ENCODE peak calls at places on chromosomes 6 and 20, in five cellular contexts. One of them, this sample, is unnamed.

GRCh38 chr6:43842231-43842794 is 72.3 kb downstream of the VEGFA start:
- DNase-seq in heart left ventricle: no peak
- DNase-seq in tibial nerve: no peak
- DNase-seq in IMR-90: peak
- DNase-seq in pancreas: no peak
- DNase-seq in this sample: no peak

GRCh38 chr6:41638002-41638800 is at the start of gene MDFI:
- DNase-seq in heart left ventricle: peak
- DNase-seq in tibial nerve: no peak
- DNase-seq in IMR-90: no peak
- DNase-seq in pancreas: no peak
- DNase-seq in this sample: no peak

GRCh38 chr6:7087491-7087979 is 20.2 kb upstream of the RREB1 start:
- DNase-seq in heart left ventricle: no peak
- DNase-seq in tibial nerve: no peak
- DNase-seq in IMR-90: no peak
- DNase-seq in pancreas: no peak
- DNase-seq in this sample: no peak

GRCh38 chr6:43475506-43475905 is 1.9 kb upstream of the TJAP1 start:
- DNase-seq in heart left ventricle: no peak
- DNase-seq in tibial nerve: no peak
- DNase-seq in IMR-90: no peak
- DNase-seq in pancreas: no peak
- DNase-seq in this sample: no peak

GRCh38 chr20:44038681-44039123 is 124.0 kb downstream of the TOX2 start:
- DNase-seq in heart left ventricle: peak
- DNase-seq in tibial nerve: no peak
- DNase-seq in IMR-90: no peak
- DNase-seq in pancreas: no peak
- DNase-seq in this sample: no peak

GRCh38 chr6:100229512-100229911 is 235.2 kb downstream of the SIM1 start:
- DNase-seq in heart left ventricle: no peak
- DNase-seq in tibial nerve: no peak
- DNase-seq in IMR-90: no peak
- DNase-seq in pancreas: no peak
- DNase-seq in this sample: no peak

GRCh38 chr20:31815408-31816188 is 3.6 kb upstream of the MYLK2 start:
- DNase-seq in heart left ventricle: no peak
- DNase-seq in tibial nerve: no peak
- DNase-seq in IMR-90: no peak
- DNase-seq in pancreas: no peak
- DNase-seq in this sample: no peak

GRCh38 chr20:23655551-23656211 is 17.9 kb upstream of the CST3 start:
- DNase-seq in heart left ventricle: peak
- DNase-seq in tibial nerve: no peak
- DNase-seq in IMR-90: no peak
- DNase-seq in pancreas: no peak
- DNase-seq in this sample: no peak

GRCh38 chr20:31923388-31924271 is 28.2 kb downstream of the PDRG1 start:
- DNase-seq in heart left ventricle: no peak
- DNase-seq in tibial nerve: no peak
- DNase-seq in IMR-90: no peak
- DNase-seq in pancreas: no peak
- DNase-seq in this sample: no peak

GRCh38 chr6:91434135-91434534 is 847.3 kb upstream of the MAP3K7 start:
- DNase-seq in heart left ventricle: no peak
- DNase-seq in tibial nerve: no peak
- DNase-seq in IMR-90: peak
- DNase-seq in pancreas: no peak
- DNase-seq in this sample: no peak

DNA sequence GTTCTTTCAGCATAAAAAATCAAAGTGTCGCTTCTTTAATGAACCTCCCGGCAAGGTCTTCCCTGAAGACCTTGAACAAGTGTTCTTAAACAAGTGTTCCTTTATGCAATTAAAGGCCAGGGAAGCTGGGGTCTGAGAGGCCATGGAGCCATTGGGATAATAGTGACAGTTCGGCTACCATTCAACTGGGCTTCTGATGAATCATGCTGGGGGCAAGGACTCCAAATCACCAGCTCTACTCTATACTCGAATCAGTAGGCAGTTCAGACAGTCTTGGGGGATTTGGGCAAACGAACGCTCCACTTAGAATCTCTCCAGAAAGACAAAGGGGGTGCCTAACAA is 34.7 kb upstream of the EZR start:
- DNase-seq in heart left ventricle: no peak
- DNase-seq in tibial nerve: no peak
- DNase-seq in IMR-90: no peak
- DNase-seq in pancreas: no peak
- DNase-seq in this sample: no peak
- H3K4me3 ChIP-seq in heart left ventricle: no peak
- H3K4me3 ChIP-seq in tibial nerve: no peak
- H3K4me3 ChIP-seq in IMR-90: no peak
- H3K4me3 ChIP-seq in pancreas: no peak
- H3K4me3 ChIP-seq in this sample: no peak

GRCh38 chr6:149473080-149474052 is 11.4 kb downstream of the ZC3H12D start:
- DNase-seq in heart left ventricle: peak
- DNase-seq in tibial nerve: no peak
- DNase-seq in IMR-90: no peak
- DNase-seq in pancreas: no peak
- DNase-seq in this sample: no peak
- H3K4me3 ChIP-seq in heart left ventricle: no peak
- H3K4me3 ChIP-seq in tibial nerve: no peak
- H3K4me3 ChIP-seq in IMR-90: no peak
- H3K4me3 ChIP-seq in pancreas: no peak
- H3K4me3 ChIP-seq in this sample: no peak

GRCh38 chr6:134689177-134689576 is 260.7 kb downstream of the ALDH8A1 start:
- DNase-seq in heart left ventricle: peak
- DNase-seq in tibial nerve: no peak
- DNase-seq in IMR-90: no peak
- DNase-seq in pancreas: no peak
- DNase-seq in this sample: no peak
- H3K4me3 ChIP-seq in heart left ventricle: peak
- H3K4me3 ChIP-seq in tibial nerve: no peak
- H3K4me3 ChIP-seq in IMR-90: no peak
- H3K4me3 ChIP-seq in pancreas: no peak
- H3K4me3 ChIP-seq in this sample: no peak

GRCh38 chr6:122323361-122323760 is 76.1 kb upstream of the HSF2 start:
- DNase-seq in heart left ventricle: no peak
- DNase-seq in tibial nerve: no peak
- DNase-seq in IMR-90: no peak
- DNase-seq in pancreas: no peak
- DNase-seq in this sample: no peak
- H3K4me3 ChIP-seq in heart left ventricle: no peak
- H3K4me3 ChIP-seq in tibial nerve: peak
- H3K4me3 ChIP-seq in IMR-90: peak
- H3K4me3 ChIP-seq in pancreas: no peak
- H3K4me3 ChIP-seq in this sample: peak